ENCODE peak calls at places on chromosome 22, in nine cellular contexts. V, M, N, K, I, Q, P, G and H are unnamed samples. For H3K4me1, the result is how much of the 10 kb centered on the place peaks cover.

GRCh38 chr22:24950272-24950902 is 2.1 kb upstream of the KIAA1671 start:
- DNase-seq in V (peak), M (peak), N (no peak), K (peak), I (no peak), Q (no peak), P (no peak), G (no peak), H (no peak)

GRCh38 chr22:48637231-48637630 is 1190.4 kb downstream of the BRD1 start:
- DNase-seq in V (no peak), M (no peak), N (no peak), K (no peak), I (no peak), Q (no peak), P (no peak), G (no peak), H (no peak)

GRCh38 chr22:26718905-26719304 is 61.5 kb downstream of the MIAT start:
- DNase-seq in V (peak), M (peak), N (no peak), K (no peak), I (no peak), Q (no peak), P (no peak), G (no peak), H (no peak)

GRCh38 chr22:20530368-20531153 is 23.2 kb downstream of the MED15 start:
- DNase-seq in V (peak), M (peak), N (no peak), K (no peak), I (no peak), Q (peak), P (no peak), G (peak), H (no peak)

GRCh38 chr22:38172489-38173155 is 9.0 kb downstream of the PLA2G6 start:
- DNase-seq in V (peak), M (no peak), N (no peak), K (no peak), I (peak), Q (no peak), P (peak), G (no peak), H (peak)

GRCh38 chr22:40418366-40419201 is 48.2 kb downstream of the SGSM3 start:
- DNase-seq in V (no peak), M (no peak), N (no peak), K (no peak), I (no peak), Q (no peak), P (no peak), G (no peak), H (no peak)

GRCh38 chr22:39243443-39244072 is 1.2 kb downstream of the PDGFB start:
- DNase-seq in V (no peak), M (peak), N (no peak), K (peak), I (no peak), Q (no peak), P (peak), G (no peak), H (no peak)

GRCh38 chr22:20584872-20585639 is 77.6 kb downstream of the MED15 start:
- DNase-seq in V (no peak), M (no peak), N (no peak), K (no peak), I (no peak), Q (no peak), P (no peak), G (peak), H (no peak)

GRCh38 chr22:18119409-18120110 is 9.0 kb downstream of the TUBA8 start:
- DNase-seq in V (no peak), M (no peak), N (no peak), K (no peak), I (peak), Q (no peak), P (no peak), G (no peak), H (no peak)

GRCh38 chr22:44269757-44270555 is 42.8 kb downstream of the SHISAL1 start:
- DNase-seq in V (no peak), M (no peak), N (no peak), K (no peak), I (no peak), Q (no peak), P (no peak), G (no peak), H (no peak)

GRCh38 chr22:25447067-25447688 is 117.3 kb upstream of the GRK3 start:
- DNase-seq in V (no peak), M (no peak), N (no peak), K (peak), I (no peak), Q (no peak), P (no peak), G (no peak), H (no peak)

GRCh38 chr22:25898707-25899365 is 156.8 kb downstream of the MYO18B start:
- DNase-seq in V (no peak), M (peak), N (peak), K (peak), I (no peak), Q (peak), P (no peak), G (no peak), H (no peak)

GRCh38 chr22:22779213-22779612 is 108.4 kb upstream of the IGLL5 start:
- DNase-seq in V (no peak), M (no peak), N (no peak), K (no peak), I (no peak), Q (no peak), P (no peak), G (no peak), H (no peak)

GRCh38 chr22:31262369-31263133 is 29.7 kb downstream of the PIK3IP1 start:
- DNase-seq in V (no peak), M (no peak), N (no peak), K (no peak), I (no peak), Q (no peak), P (no peak), G (no peak), H (no peak)

GRCh38 chr22:48422900-48423480 is 1404.7 kb downstream of the BRD1 start:
- DNase-seq in V (no peak), M (no peak), N (no peak), K (no peak), I (no peak), Q (no peak), P (no peak), G (no peak), H (no peak)

GRCh38 chr22:49302150-49302460 is 525.6 kb downstream of the BRD1 start:
- DNase-seq in V (no peak), M (no peak), N (no peak), K (no peak), I (no peak), Q (no peak), P (no peak), G (no peak), H (peak)

GRCh38 chr22:17570851-17571631 is 7.7 kb downstream of the SLC25A18 start:
- DNase-seq in V (peak), M (no peak), N (no peak), K (no peak), I (peak), Q (no peak), P (no peak), G (no peak), H (peak)

GRCh38 chr22:33119044-33119443 is 60.9 kb upstream of the SYN3 start:
- DNase-seq in V (no peak), M (no peak), N (no peak), K (no peak), I (no peak), Q (no peak), P (no peak), G (no peak), H (no peak)

GRCh38 chr22:26957176-26957575 is 299.8 kb downstream of the MIAT start:
- DNase-seq in V (no peak), M (no peak), N (no peak), K (no peak), I (no peak), Q (no peak), P (no peak), G (no peak), H (no peak)

GRCh38 chr22:41146573-41146972 is 54.2 kb downstream of the EP300 start:
- DNase-seq in V (no peak), M (peak), N (no peak), K (no peak), I (no peak), Q (no peak), P (no peak), G (no peak), H (no peak)

DNA sequence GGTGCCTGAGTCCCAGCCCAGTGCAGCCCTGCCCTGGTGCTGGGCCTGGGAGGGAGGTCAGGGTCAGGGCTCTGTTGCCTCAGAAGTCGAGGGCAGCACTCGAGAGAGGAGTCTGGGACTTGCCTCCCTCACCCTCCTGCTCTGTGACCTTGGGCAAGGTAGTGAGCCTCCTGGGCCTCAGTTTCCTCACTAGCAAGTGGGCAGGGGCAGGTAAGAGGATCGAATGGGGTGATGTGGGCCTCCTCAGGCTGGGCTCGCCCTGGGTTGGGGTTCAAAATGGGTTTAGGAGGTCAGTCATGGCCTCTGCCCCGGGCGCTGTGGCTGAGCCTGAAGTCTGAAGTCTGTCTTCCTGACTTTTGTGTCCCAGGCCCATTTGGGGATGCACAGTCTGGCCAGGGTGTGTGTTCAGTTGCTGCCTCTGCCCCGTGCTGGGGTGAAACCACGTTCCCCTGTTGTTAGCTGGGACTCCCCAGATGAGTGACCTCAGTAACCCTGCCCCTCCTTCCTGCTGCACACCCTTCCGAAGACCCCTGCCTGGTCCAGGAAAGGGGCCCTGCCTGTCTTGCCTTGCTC is 40.9 kb upstream of the CELSR1 start:
- DNase-seq in V (no peak), M (no peak), N (no peak), K (no peak), I (no peak), Q (no peak), P (no peak), G (peak), H (no peak)
- H3K4me3 ChIP-seq in V (no peak), M (peak), N (peak), K (peak), I (peak), Q (peak), P (peak), G (peak), H (peak)

GRCh38 chr22:43109511-43109910 is 1.0 kb upstream of the BIK start:
- DNase-seq in V (no peak), M (no peak), N (no peak), K (peak), I (no peak), Q (no peak), P (no peak), G (no peak), H (no peak)

GRCh38 chr22:43109921-43110443 is 568 bp upstream of the BIK start:
- DNase-seq in V (no peak), M (no peak), N (no peak), K (peak), I (no peak), Q (no peak), P (no peak), G (no peak), H (no peak)

GRCh38 chr22:43110444-43110926 is at the start of gene BIK:
- DNase-seq in V (no peak), M (peak), N (peak), K (peak), I (peak), Q (no peak), P (peak), G (no peak), H (no peak)

GRCh38 chr22:43113516-43114251 is 3.1 kb downstream of the BIK start:
- DNase-seq in V (no peak), M (no peak), N (no peak), K (no peak), I (peak), Q (no peak), P (no peak), G (no peak), H (no peak)

GRCh38 chr22:43110927-43111623 is 525 bp downstream of the BIK start:
- DNase-seq in V (no peak), M (no peak), N (no peak), K (peak), I (peak), Q (no peak), P (peak), G (no peak), H (no peak)
- H3K27ac ChIP-seq in V (no peak), M (peak), N (no peak), K (no peak), I (peak), Q (peak), P (peak), G (no peak), H (no peak)

DNA sequence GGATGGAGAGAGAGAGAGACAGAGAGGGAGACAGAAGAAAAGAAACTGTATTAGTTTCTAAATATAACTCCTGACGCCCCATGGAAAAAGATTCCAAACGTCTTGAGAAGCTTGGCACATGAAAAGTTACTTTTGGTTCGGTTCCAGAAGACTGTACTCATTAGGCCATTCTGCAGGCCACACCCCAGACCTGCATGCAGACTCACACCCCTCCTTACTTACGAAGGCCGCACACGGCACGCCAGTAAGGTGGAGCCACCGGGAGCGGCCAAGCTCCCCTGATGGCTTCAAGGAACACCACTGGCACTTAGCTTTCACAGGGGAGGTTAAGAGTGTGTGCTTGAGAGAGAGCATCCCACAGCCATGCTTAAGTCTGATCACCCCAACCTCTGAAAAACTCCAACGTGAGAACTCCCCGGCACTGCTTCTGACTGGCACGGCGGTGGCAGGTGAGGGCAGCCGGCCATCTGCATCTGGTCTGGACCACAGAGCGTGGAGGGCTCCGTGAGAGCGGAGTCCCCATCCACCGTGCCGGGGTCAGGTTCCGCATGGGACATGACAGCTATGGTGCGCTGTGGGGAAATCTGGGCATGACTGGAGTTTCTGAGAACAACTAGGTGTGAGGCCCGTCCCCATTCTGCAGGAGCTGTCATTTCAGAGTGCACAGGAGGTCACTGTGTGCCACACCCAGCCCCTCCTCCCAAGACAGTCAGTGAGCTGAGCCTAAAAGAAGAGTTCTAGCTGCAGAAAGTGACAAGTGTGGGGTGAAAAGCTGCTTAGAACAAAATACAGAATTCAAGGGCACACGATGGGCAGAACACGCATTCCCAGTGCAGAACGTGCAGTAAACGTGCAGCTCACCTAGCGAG is 62.4 kb downstream of the MYH9 start:
- DNase-seq in V (peak), M (no peak), N (no peak), K (no peak), I (peak), Q (no peak), P (no peak), G (peak), H (peak)
- H3K4me1 ChIP-seq in V (half or more), M (half or more), N (under half), K (under half), I (half or more), Q (under half), P (under half), G (under half), H (half or more)

DNA sequence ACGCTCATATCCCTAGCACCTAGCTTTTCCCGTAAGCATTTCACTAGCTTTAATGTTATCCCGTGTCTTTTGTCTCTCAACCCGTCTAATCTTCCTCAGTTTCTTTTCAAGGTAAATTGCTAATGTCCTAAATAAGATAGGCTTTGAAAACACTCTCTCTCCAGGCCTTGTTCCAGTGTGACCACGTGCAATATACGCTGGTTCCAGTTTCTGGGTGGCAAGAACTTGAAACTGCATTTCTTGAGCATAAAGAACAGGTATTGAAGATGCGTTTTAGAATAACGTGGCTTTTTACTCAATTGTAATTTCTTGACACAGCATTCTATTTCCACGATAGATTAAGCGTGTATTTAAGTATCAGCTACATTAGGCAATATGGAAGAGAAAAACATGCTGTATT is 1.1 kb downstream of the CDC45 start:
- DNase-seq in V (no peak), M (no peak), N (no peak), K (no peak), I (no peak), Q (no peak), P (no peak), G (no peak), H (no peak)
- H3K4me3 ChIP-seq in V (peak), M (peak), N (peak), K (peak), I (peak), Q (peak), P (no peak), G (peak), H (no peak)

GRCh38 chr22:28021998-28022660 is 103.1 kb upstream of the PITPNB start:
- DNase-seq in V (no peak), M (no peak), N (no peak), K (no peak), I (peak), Q (no peak), P (no peak), G (no peak), H (peak)

GRCh38 chr22:28021116-28021997 is 102.3 kb upstream of the PITPNB start:
- DNase-seq in V (no peak), M (no peak), N (no peak), K (no peak), I (peak), Q (no peak), P (no peak), G (no peak), H (peak)

GRCh38 chr22:28019360-28019759 is 100.3 kb upstream of the PITPNB start:
- DNase-seq in V (peak), M (no peak), N (no peak), K (no peak), I (peak), Q (no peak), P (no peak), G (peak), H (no peak)

GRCh38 chr22:28018461-28018927 is 99.4 kb upstream of the PITPNB start:
- DNase-seq in V (no peak), M (no peak), N (no peak), K (no peak), I (peak), Q (no peak), P (no peak), G (peak), H (no peak)

GRCh38 chr22:28019881-28020861 is 101.1 kb upstream of the PITPNB start:
- DNase-seq in V (peak), M (peak), N (peak), K (peak), I (peak), Q (peak), P (peak), G (no peak), H (peak)
- H3K27ac ChIP-seq in V (no peak), M (no peak), N (peak), K (no peak), I (no peak), Q (no peak), P (no peak), G (no peak), H (no peak)

GRCh38 chr22:42365942-42366660 is 66.1 kb downstream of the NFAM1 start:
- DNase-seq in V (no peak), M (no peak), N (no peak), K (no peak), I (no peak), Q (no peak), P (no peak), G (no peak), H (no peak)
- H3K4me1 ChIP-seq in V (under half), M (under half), N (under half), K (half or more), I (under half), Q (under half), P (under half), G (under half), H (under half)

GRCh38 chr22:50303515-50303847 is 4.0 kb downstream of the PLXNB2 start:
- DNase-seq in V (no peak), M (no peak), N (no peak), K (no peak), I (no peak), Q (no peak), P (no peak), G (no peak), H (no peak)
- H3K4me3 ChIP-seq in V (no peak), M (peak), N (no peak), K (no peak), I (peak), Q (peak), P (no peak), G (no peak), H (peak)